ENCODE peak calls at places on chromosomes 12 and 14, in eight cellular contexts. One of them, this sample, is unnamed.

GRCh38 chr12:74449872-74450271 is 87.8 kb upstream of the ATXN7L3B start:
- DNase-seq in A549: no peak
- DNase-seq in body of pancreas: no peak
- DNase-seq in naive thymus-derived CD4-positive, alpha-beta T cell: no peak
- DNase-seq in skeletal muscle cell: peak
- DNase-seq in stomach: no peak
- DNase-seq in astrocyte of the spinal cord: peak
- DNase-seq in AG10803: peak
- DNase-seq in this sample: no peak

GRCh38 chr14:80300351-80300750 is 89.0 kb upstream of the DIO2 start:
- DNase-seq in A549: no peak
- DNase-seq in body of pancreas: no peak
- DNase-seq in naive thymus-derived CD4-positive, alpha-beta T cell: no peak
- DNase-seq in skeletal muscle cell: no peak
- DNase-seq in stomach: no peak
- DNase-seq in astrocyte of the spinal cord: no peak
- DNase-seq in AG10803: no peak
- DNase-seq in this sample: no peak

GRCh38 chr12:53944907-53945847 is 6.5 kb downstream of the HOXC13 start:
- DNase-seq in A549: no peak
- DNase-seq in body of pancreas: no peak
- DNase-seq in naive thymus-derived CD4-positive, alpha-beta T cell: no peak
- DNase-seq in skeletal muscle cell: no peak
- DNase-seq in stomach: no peak
- DNase-seq in astrocyte of the spinal cord: no peak
- DNase-seq in AG10803: no peak
- DNase-seq in this sample: no peak

GRCh38 chr12:108804361-108804949 is 52.9 kb downstream of the SSH1 start:
- DNase-seq in A549: no peak
- DNase-seq in body of pancreas: no peak
- DNase-seq in naive thymus-derived CD4-positive, alpha-beta T cell: no peak
- DNase-seq in skeletal muscle cell: peak
- DNase-seq in stomach: no peak
- DNase-seq in astrocyte of the spinal cord: peak
- DNase-seq in AG10803: peak
- DNase-seq in this sample: peak

GRCh38 chr12:18629916-18630315 is 107.9 kb downstream of the PLCZ1 start:
- DNase-seq in A549: no peak
- DNase-seq in body of pancreas: no peak
- DNase-seq in naive thymus-derived CD4-positive, alpha-beta T cell: no peak
- DNase-seq in skeletal muscle cell: peak
- DNase-seq in stomach: no peak
- DNase-seq in astrocyte of the spinal cord: peak
- DNase-seq in AG10803: no peak
- DNase-seq in this sample: no peak

GRCh38 chr12:91954326-91954725 is 191.3 kb downstream of the BTG1 start:
- DNase-seq in A549: no peak
- DNase-seq in body of pancreas: peak
- DNase-seq in naive thymus-derived CD4-positive, alpha-beta T cell: no peak
- DNase-seq in skeletal muscle cell: no peak
- DNase-seq in stomach: peak
- DNase-seq in astrocyte of the spinal cord: no peak
- DNase-seq in AG10803: no peak
- DNase-seq in this sample: peak

GRCh38 chr14:69087061-69087461 is 65.9 kb downstream of the DCAF5 start:
- DNase-seq in A549: no peak
- DNase-seq in body of pancreas: no peak
- DNase-seq in naive thymus-derived CD4-positive, alpha-beta T cell: no peak
- DNase-seq in skeletal muscle cell: no peak
- DNase-seq in stomach: no peak
- DNase-seq in astrocyte of the spinal cord: peak
- DNase-seq in AG10803: peak
- DNase-seq in this sample: no peak

GRCh38 chr12:124523071-124523470 is 44.3 kb downstream of the NCOR2 start:
- DNase-seq in A549: no peak
- DNase-seq in body of pancreas: no peak
- DNase-seq in naive thymus-derived CD4-positive, alpha-beta T cell: no peak
- DNase-seq in skeletal muscle cell: no peak
- DNase-seq in stomach: no peak
- DNase-seq in astrocyte of the spinal cord: no peak
- DNase-seq in AG10803: peak
- DNase-seq in this sample: no peak

GRCh38 chr12:22357531-22357930 is 23.0 kb upstream of the ST8SIA1 start:
- DNase-seq in A549: no peak
- DNase-seq in body of pancreas: no peak
- DNase-seq in naive thymus-derived CD4-positive, alpha-beta T cell: no peak
- DNase-seq in skeletal muscle cell: no peak
- DNase-seq in stomach: no peak
- DNase-seq in astrocyte of the spinal cord: no peak
- DNase-seq in AG10803: no peak
- DNase-seq in this sample: no peak

GRCh38 chr12:11133816-11134215 is 628 bp downstream of the TAS2R30 start:
- DNase-seq in A549: no peak
- DNase-seq in body of pancreas: no peak
- DNase-seq in naive thymus-derived CD4-positive, alpha-beta T cell: no peak
- DNase-seq in skeletal muscle cell: no peak
- DNase-seq in stomach: no peak
- DNase-seq in astrocyte of the spinal cord: peak
- DNase-seq in AG10803: peak
- DNase-seq in this sample: no peak

DNA sequence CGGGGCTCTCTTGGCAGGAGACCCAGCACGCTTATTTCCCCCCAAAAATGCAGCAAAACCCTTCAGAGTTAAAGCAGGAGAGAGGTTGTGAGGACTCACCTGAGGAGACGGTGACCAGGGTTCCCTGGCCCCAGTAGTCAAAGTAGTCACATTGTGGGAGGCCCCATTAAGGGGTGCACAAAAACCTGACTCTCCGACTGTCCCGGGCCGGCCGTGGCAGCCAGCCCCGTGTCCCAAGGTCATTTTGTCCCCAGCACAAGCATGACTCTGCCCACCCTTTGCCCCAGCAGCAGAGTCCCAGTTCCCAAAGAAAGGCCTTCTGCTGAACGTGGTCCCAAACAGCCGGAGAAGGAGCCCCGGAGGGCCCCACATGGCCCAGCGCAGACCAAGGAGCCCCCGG is 337.7 kb downstream of the TMEM121 start:
- DNase-seq in A549: no peak
- DNase-seq in body of pancreas: no peak
- DNase-seq in naive thymus-derived CD4-positive, alpha-beta T cell: no peak
- DNase-seq in skeletal muscle cell: no peak
- DNase-seq in stomach: no peak
- DNase-seq in astrocyte of the spinal cord: no peak
- DNase-seq in AG10803: no peak
- DNase-seq in this sample: no peak
- H3K4me3 ChIP-seq in A549: no peak
- H3K4me3 ChIP-seq in body of pancreas: no peak
- H3K4me3 ChIP-seq in naive thymus-derived CD4-positive, alpha-beta T cell: no peak
- H3K4me3 ChIP-seq in skeletal muscle cell: no peak
- H3K4me3 ChIP-seq in stomach: no peak
- H3K4me3 ChIP-seq in astrocyte of the spinal cord: no peak
- H3K4me3 ChIP-seq in AG10803: no peak
- H3K4me3 ChIP-seq in this sample: no peak

GRCh38 chr14:95515523-95516517 is 630 bp downstream of the SYNE3 start:
- DNase-seq in A549: peak
- DNase-seq in body of pancreas: peak
- DNase-seq in naive thymus-derived CD4-positive, alpha-beta T cell: peak
- DNase-seq in skeletal muscle cell: no peak
- DNase-seq in stomach: peak
- DNase-seq in astrocyte of the spinal cord: no peak
- DNase-seq in AG10803: peak
- DNase-seq in this sample: peak

GRCh38 chr14:95514131-95515079 is 2.0 kb downstream of the SYNE3 start:
- DNase-seq in A549: no peak
- DNase-seq in body of pancreas: peak
- DNase-seq in naive thymus-derived CD4-positive, alpha-beta T cell: no peak
- DNase-seq in skeletal muscle cell: no peak
- DNase-seq in stomach: no peak
- DNase-seq in astrocyte of the spinal cord: no peak
- DNase-seq in AG10803: no peak
- DNase-seq in this sample: no peak

GRCh38 chr14:95513261-95513660 is 3.2 kb downstream of the SYNE3 start:
- DNase-seq in A549: no peak
- DNase-seq in body of pancreas: no peak
- DNase-seq in naive thymus-derived CD4-positive, alpha-beta T cell: no peak
- DNase-seq in skeletal muscle cell: no peak
- DNase-seq in stomach: no peak
- DNase-seq in astrocyte of the spinal cord: no peak
- DNase-seq in AG10803: no peak
- DNase-seq in this sample: no peak

GRCh38 chr14:95516554-95517209 is at the start of gene SYNE3:
- DNase-seq in A549: peak
- DNase-seq in body of pancreas: peak
- DNase-seq in naive thymus-derived CD4-positive, alpha-beta T cell: peak
- DNase-seq in skeletal muscle cell: no peak
- DNase-seq in stomach: peak
- DNase-seq in astrocyte of the spinal cord: no peak
- DNase-seq in AG10803: no peak
- DNase-seq in this sample: peak

GRCh38 chr14:95515080-95515489 is 1.4 kb downstream of the SYNE3 start:
- DNase-seq in A549: no peak
- DNase-seq in body of pancreas: peak
- DNase-seq in naive thymus-derived CD4-positive, alpha-beta T cell: no peak
- DNase-seq in skeletal muscle cell: no peak
- DNase-seq in stomach: no peak
- DNase-seq in astrocyte of the spinal cord: peak
- DNase-seq in AG10803: peak
- DNase-seq in this sample: no peak
- H3K4me3 ChIP-seq in A549: no peak
- H3K4me3 ChIP-seq in body of pancreas: no peak
- H3K4me3 ChIP-seq in naive thymus-derived CD4-positive, alpha-beta T cell: peak
- H3K4me3 ChIP-seq in skeletal muscle cell: peak
- H3K4me3 ChIP-seq in stomach: peak
- H3K4me3 ChIP-seq in astrocyte of the spinal cord: peak
- H3K4me3 ChIP-seq in AG10803: peak
- H3K4me3 ChIP-seq in this sample: peak

DNA sequence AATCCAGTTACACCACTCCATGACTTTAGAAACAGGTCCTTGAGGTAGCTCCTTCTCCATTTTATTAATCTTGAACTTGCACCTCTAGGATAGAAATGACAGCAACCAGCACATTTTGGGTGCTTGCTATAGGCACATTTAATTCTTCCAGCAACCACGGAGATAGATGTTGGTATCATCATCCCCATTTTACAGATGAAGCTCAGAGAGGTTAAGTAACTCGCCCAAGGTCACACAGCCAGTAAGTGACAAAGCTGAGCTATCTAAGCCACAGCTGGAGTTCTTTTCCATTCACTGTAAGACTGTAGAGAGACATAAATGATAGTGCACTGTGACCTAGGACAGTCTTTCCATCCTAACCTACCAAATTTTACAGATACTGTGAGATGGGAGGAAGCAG is 103.3 kb downstream of the TBX5 start:
- DNase-seq in A549: no peak
- DNase-seq in body of pancreas: no peak
- DNase-seq in naive thymus-derived CD4-positive, alpha-beta T cell: no peak
- DNase-seq in skeletal muscle cell: no peak
- DNase-seq in stomach: no peak
- DNase-seq in astrocyte of the spinal cord: no peak
- DNase-seq in AG10803: no peak
- DNase-seq in this sample: no peak
- H3K4me3 ChIP-seq in A549: no peak
- H3K4me3 ChIP-seq in body of pancreas: no peak
- H3K4me3 ChIP-seq in naive thymus-derived CD4-positive, alpha-beta T cell: no peak
- H3K4me3 ChIP-seq in skeletal muscle cell: no peak
- H3K4me3 ChIP-seq in stomach: no peak
- H3K4me3 ChIP-seq in astrocyte of the spinal cord: no peak
- H3K4me3 ChIP-seq in AG10803: no peak
- H3K4me3 ChIP-seq in this sample: no peak

GRCh38 chr14:54627718-54628345 is 60.9 kb downstream of the SAMD4A start:
- DNase-seq in A549: no peak
- DNase-seq in body of pancreas: no peak
- DNase-seq in naive thymus-derived CD4-positive, alpha-beta T cell: peak
- DNase-seq in skeletal muscle cell: no peak
- DNase-seq in stomach: no peak
- DNase-seq in astrocyte of the spinal cord: peak
- DNase-seq in AG10803: peak
- DNase-seq in this sample: peak
- H3K4me3 ChIP-seq in A549: no peak
- H3K4me3 ChIP-seq in body of pancreas: no peak
- H3K4me3 ChIP-seq in naive thymus-derived CD4-positive, alpha-beta T cell: peak
- H3K4me3 ChIP-seq in skeletal muscle cell: peak
- H3K4me3 ChIP-seq in stomach: no peak
- H3K4me3 ChIP-seq in astrocyte of the spinal cord: no peak
- H3K4me3 ChIP-seq in AG10803: peak
- H3K4me3 ChIP-seq in this sample: no peak

DNA sequence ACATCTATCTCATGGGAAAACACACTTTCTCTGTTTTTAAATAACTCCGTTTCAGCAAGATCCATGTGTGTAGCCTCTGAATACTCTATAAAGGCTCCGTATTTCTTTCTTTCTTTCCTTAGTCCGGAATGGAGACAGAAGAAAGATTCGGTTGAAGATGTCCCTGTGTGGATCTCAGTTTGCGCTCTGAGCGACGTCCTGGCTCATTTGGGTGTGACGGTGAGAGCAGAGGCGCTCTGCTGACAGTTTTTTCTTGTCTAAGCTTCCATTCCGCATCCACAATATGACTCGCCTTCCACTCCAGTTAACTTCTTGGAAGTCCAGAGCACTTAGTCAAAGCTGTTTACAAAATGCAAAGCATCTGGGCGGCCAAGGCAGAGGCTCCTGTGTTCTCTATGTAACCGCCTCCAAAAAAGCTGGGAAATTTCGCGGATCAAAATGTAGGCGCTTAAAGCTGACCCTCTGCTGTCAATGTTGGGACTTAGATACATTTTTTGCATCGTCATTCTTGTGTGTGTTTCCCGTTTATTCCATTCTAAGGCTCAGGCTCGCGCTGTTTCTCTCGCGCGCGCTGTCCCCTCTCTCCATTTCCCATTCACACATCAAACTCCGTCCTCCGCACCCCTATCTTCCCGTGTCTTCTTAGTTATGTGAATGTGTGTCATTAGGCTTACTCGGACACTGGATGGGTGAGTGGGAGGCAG is 910 bp upstream of the FLRT2 start:
- DNase-seq in A549: no peak
- DNase-seq in body of pancreas: no peak
- DNase-seq in naive thymus-derived CD4-positive, alpha-beta T cell: no peak
- DNase-seq in skeletal muscle cell: no peak
- DNase-seq in stomach: no peak
- DNase-seq in astrocyte of the spinal cord: peak
- DNase-seq in AG10803: peak
- DNase-seq in this sample: no peak
- H3K4me3 ChIP-seq in A549: peak
- H3K4me3 ChIP-seq in body of pancreas: peak
- H3K4me3 ChIP-seq in naive thymus-derived CD4-positive, alpha-beta T cell: no peak
- H3K4me3 ChIP-seq in skeletal muscle cell: peak
- H3K4me3 ChIP-seq in stomach: peak
- H3K4me3 ChIP-seq in astrocyte of the spinal cord: peak
- H3K4me3 ChIP-seq in AG10803: peak
- H3K4me3 ChIP-seq in this sample: peak